ENCODE peak calls at places on chromosomes 7 and 10, in six cellular contexts. Z, U, N, C, Q and E are unnamed samples.

GRCh38 chr10:116722736-116723427 is 19.5 kb downstream of the HSPA12A start:
- DNase-seq in Z (no peak), U (no peak), N (no peak), C (no peak), Q (no peak), E (no peak)

GRCh38 chr7:14071045-14071444 is 81.6 kb upstream of the ETV1 start:
- DNase-seq in Z (no peak), U (no peak), N (no peak), C (no peak), Q (no peak), E (no peak)

GRCh38 chr10:90398551-90398950 is 459.3 kb downstream of the HTR7 start:
- DNase-seq in Z (no peak), U (no peak), N (no peak), C (no peak), Q (no peak), E (no peak)

GRCh38 chr7:158726277-158726807 is 21.7 kb upstream of the NCAPG2 start:
- DNase-seq in Z (no peak), U (no peak), N (no peak), C (peak), Q (no peak), E (no peak)

GRCh38 chr10:64086083-64086772 is 565.0 kb downstream of the REEP3 start:
- DNase-seq in Z (no peak), U (no peak), N (no peak), C (no peak), Q (no peak), E (no peak)

GRCh38 chr7:75808106-75808505 is 5.5 kb downstream of the CCL24 start:
- DNase-seq in Z (no peak), U (no peak), N (no peak), C (no peak), Q (no peak), E (no peak)

GRCh38 chr10:48503293-48503911 is 101.5 kb downstream of the ARHGAP22 start:
- DNase-seq in Z (no peak), U (no peak), N (no peak), C (peak), Q (no peak), E (no peak)

GRCh38 chr10:33706191-33706590 is 371.7 kb upstream of the NRP1 start:
- DNase-seq in Z (no peak), U (no peak), N (peak), C (no peak), Q (no peak), E (no peak)

GRCh38 chr7:139635521-139636240 is 112.2 kb downstream of the CLEC2L start:
- DNase-seq in Z (no peak), U (peak), N (no peak), C (peak), Q (no peak), E (no peak)

GRCh38 chr7:7183833-7184463 is 1.6 kb downstream of the C1GALT1 start:
- DNase-seq in Z (no peak), U (no peak), N (no peak), C (no peak), Q (no peak), E (no peak)

GRCh38 chr10:25049966-25050365 is 33.6 kb downstream of the THNSL1 start:
- DNase-seq in Z (no peak), U (no peak), N (no peak), C (no peak), Q (no peak), E (no peak)

GRCh38 chr10:78664929-78665525 is 403.7 kb upstream of the ZMIZ1 start:
- DNase-seq in Z (no peak), U (no peak), N (peak), C (no peak), Q (peak), E (no peak)

GRCh38 chr7:125611582-125611981 is 682.0 kb upstream of the POT1 start:
- DNase-seq in Z (no peak), U (no peak), N (no peak), C (no peak), Q (no peak), E (no peak)